ENCODE peak calls at places on chromosomes 4 and X, in five cellular contexts. K is activated gamma-delta T cell treated with anti-CD3 and anti-CD28 coated beads, Interleukin-2, amount 50 U/mL, for 16 hours; U is activated naive CD8-positive, alpha-beta T cell treated with anti-CD3 and anti-CD28 coated beads, Interleukin-2, amount 50 U/mL, for 24 hours; T is NCI-H524; X is mammary epithelial cell. I is an unnamed sample.

GRCh38 chr4:108830509-108831244 is 67.8 kb upstream of the ETNPPL start:
- DNase-seq in K (no peak), U (no peak), X (no peak), T (peak), I (no peak)

GRCh38 chrX:276588-277171 is 4.5 kb upstream of the PLCXD1 start:
- DNase-seq in X (peak), K (no peak), U (peak), T (no peak), I (peak)

GRCh38 chr4:142347241-142347640 is 498.9 kb downstream of the INPP4B start:
- DNase-seq in K (no peak), U (no peak), T (no peak), X (peak), I (peak)

GRCh38 chr4:1026115-1026514 is 14.7 kb downstream of the FGFRL1 start:
- DNase-seq in X (peak), K (no peak), T (no peak), U (peak), I (no peak)

GRCh38 chr4:106370214-106370613 is 1.6 kb upstream of the GIMD1 start:
- DNase-seq in K (no peak), T (no peak), X (no peak), U (no peak), I (no peak)

GRCh38 chr4:73668806-73669205 is 48.6 kb upstream of the RASSF6 start:
- DNase-seq in X (no peak), K (no peak), U (no peak), T (peak), I (no peak)

GRCh38 chr4:11615601-11616000 is 186.9 kb upstream of the HS3ST1 start:
- DNase-seq in T (no peak), U (no peak), X (no peak), K (no peak), I (no peak)

GRCh38 chrX:45143455-45143854 is 57.2 kb downstream of the DIPK2B start:
- DNase-seq in U (no peak), K (no peak), T (no peak), X (no peak), I (no peak)

GRCh38 chrX:103879339-103879738 is 47.3 kb upstream of the RAB9B start:
- DNase-seq in X (peak), T (no peak), K (no peak), U (no peak), I (peak)

GRCh38 chr4:183556947-183557346 is 52.1 kb downstream of the ING2 start:
- DNase-seq in U (no peak), T (no peak), X (no peak), K (no peak), I (no peak)

GRCh38 chr4:110424144-110424543 is 51.8 kb upstream of the ENPEP start:
- DNase-seq in K (no peak), X (no peak), U (no peak), T (no peak), I (no peak)

GRCh38 chr4:184689681-184690080 is 40.1 kb downstream of the PRIMPOL start:
- DNase-seq in X (peak), U (no peak), K (no peak), T (no peak), I (no peak)

GRCh38 chr4:83255584-83255983 is 29.0 kb downstream of the COQ2 start:
- DNase-seq in K (no peak), T (no peak), U (no peak), X (no peak), I (peak)